ENCODE peak calls at places on chromosomes 6 and 20, in seven cellular contexts. O is HCT116, A is K562, T is SK-N-SH, D is GM12878, Z is HepG2, C is H1. M is an unnamed sample.

GRCh38 chr6:20907486-20908071 is 373.3 kb downstream of the CDKAL1 start:
- DNase-seq in D (no peak), A (no peak), Z (no peak), O (no peak), T (no peak), C (no peak), M (no peak)

GRCh38 chr20:63224272-63225081 is 8.5 kb upstream of the YTHDF1 start:
- DNase-seq in A (peak; percentile 57), C (no peak), O (no peak), Z (peak; percentile 56), T (peak; percentile 78), D (no peak), M (peak; percentile 43)

GRCh38 chr6:124056884-124057283 is 253.2 kb downstream of the NKAIN2 start:
- DNase-seq in A (no peak), O (no peak), Z (no peak), T (no peak), C (no peak), D (no peak), M (no peak)

GRCh38 chr6:890201-890600 is 197.3 kb upstream of the EXOC2 start:
- DNase-seq in C (no peak), A (no peak), O (no peak), T (no peak), Z (no peak), D (no peak), M (no peak)

GRCh38 chr20:25005220-25005619 is 12.7 kb upstream of the APMAP start:
- DNase-seq in Z (no peak), D (no peak), O (no peak), T (no peak), A (no peak), C (no peak), M (no peak)

GRCh38 chr6:126919947-126920346 is 198.5 kb upstream of the RSPO3 start:
- DNase-seq in D (no peak), Z (no peak), C (no peak), A (no peak), T (no peak), O (no peak), M (no peak)

GRCh38 chr20:45972500-45973183 is 639 bp upstream of the ZNF335 start:
- DNase-seq in T (no peak), A (no peak), D (no peak), Z (no peak), C (no peak), O (no peak), M (no peak)

GRCh38 chr6:166454692-166455515 is 72.2 kb upstream of the MPC1 start:
- DNase-seq in Z (no peak), C (no peak), D (no peak), A (no peak), T (no peak), O (no peak), M (no peak)

GRCh38 chr20:56716806-56717205 is 87.7 kb downstream of the TFAP2C start:
- DNase-seq in C (no peak), A (no peak), O (no peak), D (no peak), Z (no peak), T (no peak), M (peak; percentile 81)

GRCh38 chr6:106215608-106216007 is 110.0 kb downstream of the ATG5 start:
- DNase-seq in A (no peak), C (no peak), Z (no peak), D (no peak), T (no peak), O (no peak), M (no peak)

GRCh38 chr6:33672808-33673207 is 38.7 kb downstream of the UQCC2 start:
- DNase-seq in D (no peak), O (no peak), C (no peak), T (peak; percentile 65), A (peak; percentile 83), Z (peak; percentile 78), M (no peak)

GRCh38 chr6:111238464-111239119 is 151.3 kb downstream of the SLC16A10 start:
- DNase-seq in A (no peak), D (no peak), C (no peak), Z (no peak), T (no peak), O (no peak), M (no peak)

GRCh38 chr6:12047304-12047703 is 35.2 kb downstream of the HIVEP1 start:
- DNase-seq in Z (no peak), D (no peak), A (no peak), C (no peak), T (no peak), O (no peak), M (no peak)

GRCh38 chr6:47292944-47293343 is 16.8 kb downstream of the TNFRSF21 start:
- DNase-seq in O (no peak), A (no peak), D (no peak), T (no peak), Z (peak; percentile 24), C (no peak), M (no peak)

GRCh38 chr6:90493332-90493731 is 93.5 kb downstream of the MAP3K7 start:
- DNase-seq in O (no peak), T (no peak), C (no peak), Z (no peak), D (no peak), A (no peak), M (no peak)

GRCh38 chr6:142696689-142697088 is 248.3 kb downstream of the HIVEP2 start:
- DNase-seq in O (no peak), T (no peak), A (no peak), Z (no peak), C (no peak), D (no peak), M (peak; percentile 62)

GRCh38 chr6:17393335-17394191 is at the start of gene CAP2:
- DNase-seq in A (no peak), Z (peak; percentile 65), O (no peak), T (peak; percentile 80), D (no peak), C (peak; percentile 54), M (peak; percentile 47)

GRCh38 chr20:58749098-58749766 is 56.6 kb downstream of the NPEPL1 start:
- DNase-seq in A (no peak), C (no peak), Z (no peak), O (no peak), D (no peak), T (no peak), M (no peak)

GRCh38 chr6:68689910-68690309 is 54.8 kb downstream of the ADGRB3 start:
- DNase-seq in Z (no peak), D (no peak), T (no peak), A (no peak), O (no peak), C (no peak), M (peak; percentile 5)

GRCh38 chr20:36497856-36498255 is 43.5 kb upstream of the MYL9 start:
- DNase-seq in C (no peak), A (no peak), Z (no peak), O (no peak), D (no peak), T (no peak), M (no peak)

GRCh38 chr20:26209171-26209941 is 512.7 kb upstream of the ZNF337 start:
- DNase-seq in Z (no peak), C (no peak), D (no peak), O (no peak), T (peak; percentile 14), A (no peak), M (peak; percentile 42)

GRCh38 chr6:340991-341827 is 48.9 kb downstream of the DUSP22 start:
- DNase-seq in A (peak; percentile 68), C (no peak), D (peak; percentile 83), T (no peak), O (no peak), Z (no peak), M (no peak)

GRCh38 chr20:59002874-59003399 is 4.1 kb downstream of the CTSZ start:
- DNase-seq in Z (no peak), C (no peak), A (no peak), T (no peak), D (no peak), O (no peak), M (no peak)

GRCh38 chr6:106253194-106253593 is 72.4 kb downstream of the ATG5 start:
- DNase-seq in D (no peak), Z (no peak), O (no peak), T (no peak), C (no peak), A (no peak), M (no peak)

GRCh38 chr6:118908441-118908840 is 14.5 kb downstream of the ASF1A start:
- DNase-seq in D (no peak), T (no peak), C (no peak), A (no peak), O (no peak), Z (no peak), M (no peak)

DNA sequence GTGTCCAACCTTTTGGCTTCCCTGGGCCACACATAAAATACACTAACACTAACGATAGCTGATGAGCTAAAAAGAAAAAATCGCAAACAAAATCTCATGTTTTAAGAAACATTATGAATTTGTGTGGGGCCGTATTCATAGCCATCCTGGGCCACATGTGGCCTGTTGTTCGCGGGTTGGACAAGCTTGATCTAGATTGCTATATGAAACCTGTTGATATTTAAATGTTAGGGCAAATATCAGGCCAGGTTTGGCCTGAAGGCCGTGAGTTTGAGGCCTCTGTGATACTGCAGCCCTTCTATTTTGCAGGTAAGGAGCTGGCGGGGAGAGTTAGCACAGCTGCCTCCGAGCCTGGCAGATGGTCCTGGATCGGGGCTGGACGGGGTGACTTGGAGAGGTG is 99.0 kb downstream of the CEBPB start:
- DNase-seq in A (no peak), O (no peak), C (no peak), T (no peak), Z (no peak), D (no peak), M (no peak)
- TF ChIP-seq JUND in A (no peak), O (no peak), C (no peak), T (no peak), Z (no peak), D (no peak), M (no peak)

GRCh38 chr6:151005896-151006632 is 140.6 kb downstream of the MTHFD1L start:
- DNase-seq in C (no peak), Z (no peak), A (no peak), T (no peak), O (no peak), D (no peak), M (no peak)

GRCh38 chr6:151002562-151002961 is 137.1 kb downstream of the MTHFD1L start:
- DNase-seq in O (no peak), T (no peak), A (no peak), D (no peak), C (no peak), Z (no peak), M (no peak)

GRCh38 chr6:151007069-151007468 is 141.6 kb downstream of the MTHFD1L start:
- DNase-seq in T (no peak), O (no peak), Z (no peak), C (no peak), A (no peak), D (no peak), M (no peak)

GRCh38 chr6:151005126-151005525 is 139.6 kb downstream of the MTHFD1L start:
- DNase-seq in A (no peak), C (no peak), D (no peak), Z (no peak), T (no peak), O (no peak), M (no peak)

GRCh38 chr6:151004415-151005024 is 139.0 kb downstream of the MTHFD1L start:
- DNase-seq in C (no peak), A (no peak), O (no peak), D (no peak), T (no peak), Z (peak; percentile 59), M (no peak)
- TF ChIP-seq JUND in C (no peak), A (no peak), O (peak; percentile 29), D (no peak), T (peak; percentile 83), Z (no peak), M (no peak)

GRCh38 chr6:125154184-125155135 is 887 bp downstream of the TPD52L1 start:
- DNase-seq in D (no peak), A (peak; percentile 51), T (peak; percentile 23), C (no peak), O (peak; percentile 51), Z (peak; percentile 7), M (peak; percentile 78)
- TF ChIP-seq JUND in D (no peak), A (no peak), T (no peak), C (no peak), O (peak; percentile 40), Z (no peak), M (no peak)

GRCh38 chr6:53359843-53360834 is 11.4 kb upstream of the ELOVL5 start:
- DNase-seq in D (no peak), Z (peak; percentile 83), T (peak; percentile 25), C (no peak), O (no peak), A (no peak), M (peak; percentile 30)
- TF ChIP-seq JUND in D (no peak), Z (no peak), T (no peak), C (no peak), O (no peak), A (no peak), M (no peak)